ENCODE peak calls at places on chromosomes 16 and 17, in four cellular contexts. A is GM03348, T is psoas muscle, D is AG09319. U is an unnamed sample.

GRCh38 chr17:22695228-22695619 is 1002.9 kb downstream of the KCNJ18 start:
- DNase-seq in T (no peak), A (no peak), D (no peak), U (no peak)

GRCh38 chr16:87931504-87931903 is 4.8 kb downstream of the CA5A start:
- DNase-seq in T (no peak), D (no peak), A (no peak), U (peak; percentile 18)

GRCh38 chr17:29572691-29573557 is 4.4 kb downstream of the TP53I13 start:
- DNase-seq in D (no peak), A (peak; percentile 85), T (peak; percentile 82), U (no peak)

GRCh38 chr16:75433732-75434413 is 570 bp upstream of the CFDP1 start:
- DNase-seq in A (peak; percentile 79), T (peak; percentile 43), D (peak; percentile 82), U (peak; percentile 66)

GRCh38 chr16:51592013-51592501 is 441.0 kb upstream of the SALL1 start:
- DNase-seq in A (no peak), T (no peak), D (no peak), U (no peak)

GRCh38 chr16:3122926-3123570 is 10.7 kb downstream of the ZNF205 start:
- DNase-seq in T (no peak), D (no peak), A (no peak), U (no peak)

GRCh38 chr17:32763855-32764439 is 113.0 kb downstream of the MYO1D start:
- DNase-seq in D (no peak), A (no peak), T (no peak), U (no peak)

GRCh38 chr17:34733351-34733750 is 154.0 kb downstream of the TMEM132E start:
- DNase-seq in D (no peak), T (no peak), A (no peak), U (no peak)

GRCh38 chr17:74992223-74992622 is 4.8 kb downstream of the CDR2L start:
- DNase-seq in T (no peak), D (no peak), A (no peak), U (no peak)

GRCh38 chr17:80096531-80097306 is 4.7 kb upstream of the GAA start:
- DNase-seq in A (no peak), T (no peak), D (no peak), U (no peak)

GRCh38 chr17:75783069-75783783 is 1.4 kb upstream of the UNK start:
- DNase-seq in A (peak; percentile 47), D (no peak), T (no peak), U (peak; percentile 39)

GRCh38 chr16:85261657-85262557 is 149.6 kb upstream of the CIBAR2 start:
- DNase-seq in A (no peak), T (no peak), D (no peak), U (no peak)

GRCh38 chr16:30533748-30534367 is 800 bp downstream of the ZNF747 start:
- DNase-seq in D (no peak), A (no peak), T (no peak), U (no peak)